ENCODE peak calls at places on chromosomes 11 and 22, in five cellular contexts. W is naive thymus-derived CD4-positive, alpha-beta T cell; L is germinal center; R is amniotic stem cell; O is stimulated activated CD4-positive, alpha-beta T cell treated with anti-CD3 and anti-CD28 coated beads, Interleukin-12 subunit alpha, Interleukin-12 subunit beta, amount 100 ng/mL, for 4 hours. A is an unnamed sample.

GRCh38 chr11:68160100-68160695 is 39.0 kb upstream of the CHKA start:
- DNase-seq in O (no peak), L (no peak), R (no peak), W (no peak), A (no peak)

GRCh38 chr11:98955551-98955950 is 65.2 kb upstream of the CNTN5 start:
- DNase-seq in L (no peak), W (no peak), O (no peak), R (no peak), A (no peak)

GRCh38 chr11:68889948-68890446 is 13.6 kb downstream of the MRPL21 start:
- DNase-seq in W (no peak), L (no peak), R (no peak), O (peak; percentile 6), A (no peak)

GRCh38 chr11:75273989-75274391 is 33.4 kb downstream of the TPBGL start:
- DNase-seq in O (no peak), W (no peak), L (no peak), R (no peak), A (no peak)

GRCh38 chr11:129375731-129376657 is at the start of gene BARX2:
- DNase-seq in W (no peak), O (peak; percentile 15), L (no peak), R (no peak), A (peak; percentile 69)

GRCh38 chr11:75142714-75143419 is 8.0 kb upstream of the SLCO2B1 start:
- DNase-seq in O (peak; percentile 65), R (peak; percentile 75), L (peak; percentile 33), W (peak; percentile 48), A (peak; percentile 88)

GRCh38 chr11:42234381-42235035 is 775.1 kb upstream of the LRRC4C start:
- DNase-seq in L (no peak), O (no peak), W (no peak), R (no peak), A (no peak)

GRCh38 chr11:45264839-45265515 is 21.2 kb downstream of the SYT13 start:
- DNase-seq in R (peak; percentile 55), L (no peak), O (no peak), W (no peak), A (no peak)

GRCh38 chr11:20362481-20362880 is 1.0 kb upstream of the HTATIP2 start:
- DNase-seq in O (no peak), W (no peak), R (no peak), L (no peak), A (no peak)

GRCh38 chr11:44774131-44774530 is 47.4 kb downstream of the TSPAN18 start:
- DNase-seq in O (no peak), L (no peak), W (no peak), R (no peak), A (no peak)

GRCh38 chr22:17562906-17563870 is at the start of gene SLC25A18:
- DNase-seq in W (no peak), O (no peak), L (no peak), R (no peak), A (peak; percentile 48)

GRCh38 chr11:58465690-58466089 is 23.7 kb upstream of the OR5B12 start:
- DNase-seq in O (no peak), R (no peak), L (no peak), W (no peak), A (no peak)

GRCh38 chr11:126945319-126945718 is 55.3 kb downstream of the KIRREL3 start:
- DNase-seq in O (no peak), W (no peak), L (no peak), R (no peak), A (no peak)

GRCh38 chr11:112227002-112227401 is 774 bp downstream of the PTS start:
- DNase-seq in W (peak; percentile 4), L (peak; percentile 5), O (no peak), R (peak; percentile 40), A (no peak)

GRCh38 chr11:71298761-71299181 is 46.4 kb upstream of the SHANK2 start:
- DNase-seq in L (no peak), W (no peak), R (no peak), O (no peak), A (no peak)

GRCh38 chr22:45597460-45598192 is 74.0 kb upstream of the ATXN10 start:
- DNase-seq in W (no peak), O (no peak), R (no peak), L (no peak), A (no peak)

GRCh38 chr11:2913029-2913431 is 16.2 kb downstream of the PHLDA2 start:
- DNase-seq in R (no peak), W (no peak), L (no peak), O (no peak), A (no peak)

GRCh38 chr11:82682003-82682751 is 51.5 kb downstream of the FAM181B start:
- DNase-seq in L (peak; percentile 14), R (peak; percentile 54), O (no peak), W (peak; percentile 51), A (no peak)

GRCh38 chr11:12798609-12799011 is 124.4 kb downstream of the TEAD1 start:
- DNase-seq in R (no peak), O (no peak), W (no peak), L (no peak), A (peak; percentile 45)

GRCh38 chr22:43827336-43827735 is 15.2 kb upstream of the EFCAB6 start:
- DNase-seq in L (no peak), R (no peak), O (no peak), W (no peak), A (peak; percentile 5)

GRCh38 chr11:108586600-108586999 is 7.0 kb downstream of the EXPH5 start:
- DNase-seq in O (no peak), L (no peak), R (no peak), W (no peak), A (no peak)

GRCh38 chr11:61917357-61918109 is at the start of gene RAB3IL1:
- DNase-seq in L (no peak), R (peak; percentile 26), W (no peak), O (peak; percentile 16), A (peak; percentile 78)

GRCh38 chr11:28528217-28528616 is 420.0 kb downstream of the METTL15 start:
- DNase-seq in O (no peak), R (no peak), W (no peak), L (no peak), A (no peak)

GRCh38 chr11:8812438-8812837 is 98.6 kb upstream of the AKIP1 start:
- DNase-seq in R (no peak), O (no peak), W (no peak), L (no peak), A (peak; percentile 43)

A was measured in head of caudate nucleus.